ENCODE peak calls at places on chromosomes 4 and X, in seven cellular contexts. F, D, W, A, P, I and X are unnamed samples.
A peak's percentile ranks its signal among the peaks of the same experiment; 100 is the strongest.

GRCh38 chrX:120452131-120452530 is 17.0 kb downstream of the LAMP2 start:
- DNase-seq in F (peak; percentile 26), D (no peak), W (no peak), A (no peak), P (no peak), I (peak; percentile 19), X (no peak)

GRCh38 chr4:9983211-9983610 is 38.1 kb downstream of the SLC2A9 start:
- DNase-seq in F (no peak), D (no peak), W (no peak), A (no peak), P (no peak), I (no peak), X (no peak)

GRCh38 chrX:108447303-108447702 is 7.7 kb downstream of the COL4A5 start:
- DNase-seq in F (peak; percentile 16), D (peak; percentile 2), W (no peak), A (no peak), P (no peak), I (peak; percentile 80), X (no peak)

GRCh38 chr4:165398570-165398969 is 19.8 kb downstream of the CPE start:
- DNase-seq in F (peak; percentile 16), D (peak; percentile 40), W (no peak), A (no peak), P (peak; percentile 73), I (peak; percentile 11), X (no peak)

GRCh38 chr4:118732591-118733330 is 47.6 kb downstream of the METTL14 start:
- DNase-seq in F (peak; percentile 58), D (peak; percentile 38), W (no peak), A (no peak), P (no peak), I (no peak), X (no peak)

GRCh38 chr4:184705692-184706091 is 28.2 kb downstream of the CENPU start:
- DNase-seq in F (no peak), D (no peak), W (no peak), A (no peak), P (no peak), I (no peak), X (no peak)

GRCh38 chr4:8391972-8392371 is 48.6 kb downstream of the ACOX3 start:
- DNase-seq in F (peak; percentile 89), D (no peak), W (no peak), A (no peak), P (peak; percentile 12), I (no peak), X (no peak)

GRCh38 chrX:132958086-132958703 is at the start of gene HS6ST2:
- DNase-seq in F (no peak), D (no peak), W (no peak), A (peak; percentile 74), P (no peak), I (no peak), X (peak; percentile 67)

GRCh38 chr4:792729-793108 is 33.2 kb downstream of the CPLX1 start:
- DNase-seq in F (no peak), D (no peak), W (no peak), A (peak; percentile 65), P (no peak), I (no peak), X (no peak)

GRCh38 chrX:27186671-27187070 is 276.5 kb downstream of the PPP4R3C start:
- DNase-seq in F (peak; percentile 28), D (peak; percentile 43), W (no peak), A (no peak), P (peak; percentile 2), I (peak; percentile 57), X (no peak)

GRCh38 chr4:156734965-156735895 is 236.4 kb downstream of the PDGFC start:
- DNase-seq in F (peak; percentile 49), D (peak; percentile 67), W (no peak), A (no peak), P (no peak), I (no peak), X (no peak)

GRCh38 chr4:69060651-69061308 is 35.5 kb upstream of the UGT2B7 start:
- DNase-seq in F (no peak), D (peak; percentile 1), W (no peak), A (no peak), P (no peak), I (no peak), X (no peak)

GRCh38 chr4:62260256-62260655 is 1060.1 kb downstream of the ADGRL3 start:
- DNase-seq in F (no peak), D (no peak), W (no peak), A (no peak), P (no peak), I (peak; percentile 3), X (no peak)

GRCh38 chr4:52407545-52407944 is 251.6 kb downstream of the USP46 start:
- DNase-seq in F (no peak), D (peak; percentile 80), W (no peak), A (no peak), P (no peak), I (peak; percentile 35), X (no peak)

GRCh38 chr4:73599182-73599581 is 21.1 kb downstream of the RASSF6 start:
- DNase-seq in F (peak; percentile 73), D (peak; percentile 82), W (no peak), A (no peak), P (no peak), I (peak; percentile 96), X (no peak)

GRCh38 chr4:105061136-105061696 is 85.5 kb upstream of the TET2 start:
- DNase-seq in F (peak; percentile 5), D (peak; percentile 95), W (no peak), A (no peak), P (no peak), I (peak; percentile 56), X (no peak)

GRCh38 chr4:147942729-147943128 is 210.8 kb downstream of the ARHGAP10 start:
- DNase-seq in F (peak; percentile 47), D (no peak), W (no peak), A (no peak), P (no peak), I (no peak), X (no peak)

GRCh38 chrX:8868906-8869305 is 67.7 kb upstream of the FAM9A start:
- DNase-seq in F (peak; percentile 46), D (peak; percentile 48), W (no peak), A (no peak), P (no peak), I (no peak), X (no peak)

GRCh38 chrX:40101430-40101802 is 3.7 kb upstream of the BCOR start:
- DNase-seq in F (no peak), D (no peak), W (no peak), A (peak; percentile 14), P (no peak), I (no peak), X (no peak)

GRCh38 chr4:65535128-65535527 is 135.2 kb downstream of the EPHA5 start:
- DNase-seq in F (no peak), D (no peak), W (no peak), A (no peak), P (peak; percentile 7), I (peak; percentile 36), X (no peak)

GRCh38 chr4:17912011-17912410 is 101.2 kb downstream of the NCAPG start:
- DNase-seq in F (no peak), D (no peak), W (no peak), A (peak; percentile 86), P (no peak), I (no peak), X (no peak)

GRCh38 chr4:116386856-116387255 is 698.5 kb downstream of the TRAM1L1 start:
- DNase-seq in F (no peak), D (no peak), W (no peak), A (no peak), P (no peak), I (no peak), X (no peak)

GRCh38 chr4:103076777-103077347 is 301 bp upstream of the SLC9B2 start:
- DNase-seq in F (no peak), D (no peak), W (no peak), A (no peak), P (no peak), I (peak; percentile 15), X (no peak)

GRCh38 chr4:109801895-109802319 is at the start of gene CFI:
- DNase-seq in F (peak; percentile 32), D (peak; percentile 22), W (no peak), A (no peak), P (no peak), I (peak; percentile 88), X (no peak)

GRCh38 chrX:11437642-11438379 is 144.6 kb downstream of the AMELX start:
- DNase-seq in F (peak; percentile 55), D (peak; percentile 42), W (no peak), A (no peak), P (no peak), I (peak; percentile 57), X (no peak)

GRCh38 chr4:78689224-78689623 is 86.9 kb upstream of the BMP2K start:
- DNase-seq in F (peak; percentile 32), D (no peak), W (no peak), A (no peak), P (no peak), I (no peak), X (no peak)